ENCODE peak calls at places on chromosomes 13 and 19, in ten cellular contexts. F is pancreas, L is neural crest cell, E is upper lobe of left lung, I is nephron progenitor cell, V is mucosa of descending colon, W is endothelial cell, R is Calu3, T is gastrocnemius medialis, Q is thoracic aorta. C is an unnamed sample.

GRCh38 chr19:50567052-50567841 is 988 bp downstream of the LRRC4B start:
- DNase-seq in F (no peak), L (no peak), E (no peak), I (peak; percentile 45), V (no peak), W (no peak), R (no peak), T (no peak), Q (no peak), C (no peak)

GRCh38 chr19:8212916-8213315 is 3.7 kb downstream of the CERS4 start:
- DNase-seq in F (no peak), L (no peak), E (no peak), I (no peak), V (no peak), W (no peak), R (no peak), T (no peak), Q (no peak), C (no peak)

GRCh38 chr19:35048911-35049411 is 7.4 kb downstream of the HPN start:
- DNase-seq in F (peak; percentile 94), L (no peak), E (peak; percentile 47), I (no peak), V (peak; percentile 42), W (no peak), R (no peak), T (peak; percentile 96), Q (no peak), C (no peak)

GRCh38 chr13:76790519-76791289 is 95.5 kb downstream of the KCTD12 start:
- DNase-seq in F (no peak), L (no peak), E (no peak), I (no peak), V (no peak), W (no peak), R (no peak), T (no peak), Q (no peak), C (no peak)

GRCh38 chr19:45901432-45901903 is 945 bp downstream of the MYPOP start:
- DNase-seq in F (peak; percentile 42), L (no peak), E (peak; percentile 70), I (peak; percentile 59), V (no peak), W (no peak), R (no peak), T (peak; percentile 28), Q (no peak), C (no peak)

GRCh38 chr19:8423821-8424223 is 10.7 kb downstream of the MARCHF2 start:
- DNase-seq in F (peak; percentile 77), L (peak; percentile 42), E (peak; percentile 88), I (peak; percentile 62), V (peak; percentile 85), W (peak; percentile 39), R (peak; percentile 79), T (peak; percentile 87), Q (peak; percentile 94), C (peak; percentile 79)

GRCh38 chr19:5048091-5048726 is 79.3 kb downstream of the KDM4B start:
- DNase-seq in F (peak; percentile 87), L (peak; percentile 89), E (peak; percentile 77), I (peak; percentile 89), V (peak; percentile 88), W (peak; percentile 83), R (peak; percentile 83), T (peak; percentile 76), Q (peak; percentile 37), C (peak; percentile 81)

GRCh38 chr13:111451402-111451801 is 131.0 kb downstream of the TEX29 start:
- DNase-seq in F (no peak), L (no peak), E (no peak), I (no peak), V (no peak), W (no peak), R (no peak), T (no peak), Q (no peak), C (no peak)

GRCh38 chr19:3161453-3161852 is 17.1 kb upstream of the S1PR4 start:
- DNase-seq in F (no peak), L (no peak), E (no peak), I (no peak), V (no peak), W (no peak), R (no peak), T (no peak), Q (no peak), C (no peak)

GRCh38 chr19:57779220-57779845 is 9.9 kb downstream of the ZNF586 start:
- DNase-seq in F (no peak), L (no peak), E (no peak), I (no peak), V (no peak), W (no peak), R (no peak), T (no peak), Q (no peak), C (no peak)

GRCh38 chr19:35216026-35216832 is 12.3 kb downstream of the FAM187B start:
- DNase-seq in F (no peak), L (no peak), E (no peak), I (no peak), V (no peak), W (no peak), R (no peak), T (no peak), Q (no peak), C (no peak)

GRCh38 chr19:29785955-29786589 is 25.7 kb upstream of the CCNE1 start:
- DNase-seq in F (no peak), L (no peak), E (no peak), I (no peak), V (no peak), W (no peak), R (peak; percentile 24), T (no peak), Q (no peak), C (no peak)
- TF ChIP-seq CTCF in F (no peak), L (peak; percentile 27), E (no peak), I (no peak), V (no peak), W (peak; percentile 26), R (no peak), T (no peak), Q (no peak), C (no peak)

DNA sequence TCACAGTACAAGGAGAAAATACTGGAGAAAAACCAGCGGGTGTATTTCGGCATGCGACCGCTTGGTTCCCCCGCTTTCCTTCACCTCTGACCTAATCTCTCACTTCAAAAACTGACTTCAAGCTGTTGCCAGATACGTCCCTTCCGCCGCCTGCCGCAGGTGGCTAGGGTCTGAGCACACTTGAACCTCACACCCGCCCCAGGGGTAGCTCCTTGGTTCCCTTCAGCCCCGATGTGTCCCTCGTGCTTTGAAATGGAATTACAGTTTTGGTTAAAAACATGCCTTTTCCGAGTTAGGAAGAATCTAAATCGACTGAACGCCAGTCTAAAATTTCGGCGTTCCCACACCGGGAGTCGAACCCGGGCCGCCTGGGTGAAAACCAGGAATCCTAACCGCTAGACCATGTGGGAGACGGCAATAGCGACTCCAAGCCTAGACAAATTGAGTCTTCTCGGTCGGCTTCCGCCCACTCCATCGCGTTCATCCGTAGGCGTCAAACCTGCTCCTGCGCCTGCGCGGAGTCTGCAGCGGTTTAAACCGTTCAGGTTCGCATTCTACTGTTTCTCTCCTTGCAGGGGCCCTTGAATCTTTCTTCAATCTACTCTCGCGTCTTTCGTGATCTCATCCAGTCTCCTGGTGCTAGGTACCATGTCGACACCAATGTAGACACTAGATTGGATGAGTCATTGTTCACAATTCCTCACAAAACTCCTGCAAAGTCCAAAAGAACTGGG is 71.5 kb downstream of the NUFIP1 start:
- DNase-seq in F (peak; percentile 98), L (peak; percentile 96), E (peak; percentile 95), I (peak; percentile 98), V (peak; percentile 97), W (peak; percentile 94), R (peak; percentile 89), T (peak; percentile 95), Q (peak; percentile 70), C (peak; percentile 96)
- TF ChIP-seq CTCF in F (no peak), L (peak; percentile 59), E (peak; percentile 58), I (peak; percentile 51), V (no peak), W (peak; percentile 18), R (peak; percentile 40), T (peak; percentile 60), Q (peak; percentile 70), C (peak; percentile 75)

GRCh38 chr13:33873251-33873908 is 55.4 kb downstream of the RFC3 start:
- DNase-seq in F (no peak), L (no peak), E (no peak), I (no peak), V (no peak), W (no peak), R (no peak), T (no peak), Q (no peak), C (no peak)

GRCh38 chr13:33870046-33870668 is 52.2 kb downstream of the RFC3 start:
- DNase-seq in F (peak; percentile 26), L (no peak), E (no peak), I (no peak), V (no peak), W (no peak), R (no peak), T (no peak), Q (no peak), C (no peak)

GRCh38 chr13:33874871-33875270 is 56.9 kb downstream of the RFC3 start:
- DNase-seq in F (no peak), L (no peak), E (no peak), I (no peak), V (no peak), W (no peak), R (no peak), T (no peak), Q (no peak), C (no peak)

GRCh38 chr13:33871207-33872004 is 53.5 kb downstream of the RFC3 start:
- DNase-seq in F (no peak), L (no peak), E (no peak), I (no peak), V (no peak), W (no peak), R (no peak), T (no peak), Q (no peak), C (no peak)

DNA sequence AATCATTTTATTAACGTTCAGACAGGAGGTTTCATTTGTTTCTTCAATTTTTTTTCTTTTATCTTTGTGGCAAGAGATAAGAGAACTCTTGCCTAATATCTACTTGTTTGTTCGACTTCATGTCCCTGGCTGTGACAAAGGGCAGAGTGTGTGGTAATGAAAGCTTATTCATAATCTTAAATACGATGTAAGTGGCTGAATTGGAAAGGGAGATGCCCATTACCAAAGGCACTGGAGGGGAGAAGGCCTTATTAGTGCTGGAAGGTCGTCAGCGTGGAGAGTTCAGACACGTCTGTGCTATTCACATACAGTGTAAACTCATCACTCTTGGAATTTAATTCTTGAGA is 54.0 kb downstream of the RFC3 start:
- DNase-seq in F (no peak), L (no peak), E (no peak), I (no peak), V (no peak), W (no peak), R (no peak), T (no peak), Q (no peak), C (peak; percentile 61)
- TF ChIP-seq CTCF in F (no peak), L (no peak), E (no peak), I (no peak), V (no peak), W (no peak), R (no peak), T (no peak), Q (no peak), C (no peak)

DNA sequence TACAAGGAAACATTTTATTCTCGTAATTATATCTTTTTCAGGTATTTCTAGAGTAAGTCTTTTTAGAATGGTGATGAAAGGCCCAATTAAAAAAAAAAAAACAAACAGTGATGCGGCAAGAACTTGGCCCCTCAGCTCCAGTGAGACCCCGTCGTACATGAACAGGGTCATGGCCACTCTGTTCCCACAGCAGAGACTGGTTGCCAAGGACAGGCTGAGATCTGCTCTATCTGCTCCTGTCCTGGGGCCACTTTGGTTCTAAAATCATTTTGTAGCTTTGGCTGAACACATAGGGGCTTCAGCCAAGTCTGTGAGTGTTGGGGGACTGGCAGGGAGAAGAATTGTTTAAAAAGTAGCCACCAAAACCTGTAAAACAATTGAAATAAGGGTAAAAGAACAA is 286.9 kb downstream of the RFC3 start:
- DNase-seq in F (no peak), L (no peak), E (no peak), I (no peak), V (no peak), W (no peak), R (no peak), T (no peak), Q (no peak), C (no peak)
- TF ChIP-seq CTCF in F (no peak), L (no peak), E (no peak), I (no peak), V (no peak), W (no peak), R (no peak), T (no peak), Q (no peak), C (no peak)